ENCODE peak calls at places on chromosomes 16 and 17, in eight cellular contexts. V, R, H, Z, A, D, K and Y are unnamed samples.

GRCh38 chr16:14364386-14365199 is 265.5 kb downstream of the PARN start:
- DNase-seq in K (peak), R (no peak), A (no peak), H (no peak), V (no peak), D (no peak), Z (peak), Y (no peak)

GRCh38 chr17:68346448-68346847 is 55.2 kb downstream of the ARSG start:
- DNase-seq in K (no peak), D (peak), Z (no peak), H (peak), V (peak), R (no peak), A (peak), Y (no peak)

GRCh38 chr17:7208754-7209460 is 10.7 kb downstream of the DLG4 start:
- DNase-seq in D (no peak), H (no peak), R (no peak), V (no peak), Z (no peak), K (no peak), A (no peak), Y (no peak)

GRCh38 chr16:28297784-28298510 is 5.6 kb downstream of the SBK1 start:
- DNase-seq in Z (no peak), K (no peak), H (no peak), D (no peak), R (no peak), A (no peak), V (no peak), Y (no peak)

GRCh38 chr16:27853101-27853500 is 210.4 kb downstream of the GSG1L start:
- DNase-seq in H (no peak), A (no peak), D (no peak), V (no peak), Z (no peak), K (no peak), R (no peak), Y (no peak)

GRCh38 chr17:57226793-57227192 is 29.5 kb upstream of the MSI2 start:
- DNase-seq in Z (no peak), V (no peak), D (no peak), R (no peak), K (no peak), H (no peak), A (no peak), Y (no peak)

GRCh38 chr17:59786536-59787319 is 79.3 kb downstream of the VMP1 start:
- DNase-seq in A (no peak), H (peak), D (peak), K (peak), R (peak), V (peak), Z (peak), Y (no peak)

GRCh38 chr17:30093463-30094147 is 23.0 kb upstream of the NSRP1 start:
- DNase-seq in A (peak), V (no peak), D (no peak), H (peak), Z (peak), R (no peak), K (peak), Y (peak)

GRCh38 chr16:52191533-52192134 is 355.3 kb downstream of the TOX3 start:
- DNase-seq in Z (peak), H (peak), R (peak), V (no peak), A (peak), K (peak), D (peak), Y (peak)